ENCODE peak calls at places on chromosomes 7 and 10, in ten cellular contexts. Y, S, U, H, K, G, D, J, V and B are unnamed samples.

GRCh38 chr7:27147211-27148030 is at the start of gene HOXA6:
- DNase-seq in Y (no peak), S (no peak), U (no peak), H (no peak), K (no peak), G (peak; percentile 57), D (no peak), J (no peak), V (no peak), B (no peak)

GRCh38 chr7:32147909-32148308 is 77.7 kb upstream of the PDE1C start:
- DNase-seq in Y (no peak), S (no peak), U (no peak), H (no peak), K (no peak), G (no peak), D (no peak), J (no peak), V (no peak), B (no peak)

GRCh38 chr7:20784311-20785210 is 2.1 kb downstream of the SP8 start:
- DNase-seq in Y (peak; percentile 28), S (no peak), U (no peak), H (no peak), K (peak; percentile 77), G (no peak), D (no peak), J (peak; percentile 68), V (no peak), B (no peak)

GRCh38 chr10:84605802-84606201 is 277.4 kb downstream of the CCSER2 start:
- DNase-seq in Y (peak; percentile 71), S (no peak), U (no peak), H (no peak), K (peak; percentile 36), G (no peak), D (no peak), J (no peak), V (no peak), B (no peak)

GRCh38 chr10:116784651-116785050 is 42.3 kb upstream of the HSPA12A start:
- DNase-seq in Y (no peak), S (no peak), U (no peak), H (no peak), K (no peak), G (no peak), D (no peak), J (no peak), V (no peak), B (no peak)

GRCh38 chr10:61837748-61838055 is 63.8 kb upstream of the ARID5B start:
- DNase-seq in Y (no peak), S (no peak), U (no peak), H (no peak), K (no peak), G (no peak), D (no peak), J (no peak), V (no peak), B (no peak)

GRCh38 chr10:6047326-6047611 is 14.9 kb downstream of the IL2RA start:
- DNase-seq in Y (no peak), S (no peak), U (no peak), H (no peak), K (no peak), G (no peak), D (no peak), J (no peak), V (no peak), B (no peak)

GRCh38 chr7:87564290-87564963 is 36.3 kb downstream of the ABCB1 start:
- DNase-seq in Y (peak; percentile 26), S (peak; percentile 60), U (no peak), H (no peak), K (peak; percentile 17), G (no peak), D (peak; percentile 16), J (peak; percentile 25), V (peak; percentile 9), B (no peak)

GRCh38 chr10:122165914-122166313 is 105.2 kb upstream of the BTBD16 start:
- DNase-seq in Y (no peak), S (no peak), U (no peak), H (no peak), K (no peak), G (no peak), D (no peak), J (no peak), V (no peak), B (no peak)

GRCh38 chr7:76048668-76048988 is 722 bp downstream of the MDH2 start:
- DNase-seq in Y (no peak), S (peak; percentile 62), U (no peak), H (no peak), K (peak; percentile 35), G (no peak), D (no peak), J (peak; percentile 66), V (no peak), B (no peak)

GRCh38 chr7:20312562-20312961 is 18.1 kb upstream of the ITGB8 start:
- DNase-seq in Y (no peak), S (no peak), U (no peak), H (no peak), K (no peak), G (no peak), D (no peak), J (no peak), V (no peak), B (no peak)

GRCh38 chr10:117273980-117274379 is 33.1 kb downstream of the SLC18A2 start:
- DNase-seq in Y (no peak), S (no peak), U (no peak), H (no peak), K (no peak), G (no peak), D (no peak), J (no peak), V (no peak), B (no peak)

DNA sequence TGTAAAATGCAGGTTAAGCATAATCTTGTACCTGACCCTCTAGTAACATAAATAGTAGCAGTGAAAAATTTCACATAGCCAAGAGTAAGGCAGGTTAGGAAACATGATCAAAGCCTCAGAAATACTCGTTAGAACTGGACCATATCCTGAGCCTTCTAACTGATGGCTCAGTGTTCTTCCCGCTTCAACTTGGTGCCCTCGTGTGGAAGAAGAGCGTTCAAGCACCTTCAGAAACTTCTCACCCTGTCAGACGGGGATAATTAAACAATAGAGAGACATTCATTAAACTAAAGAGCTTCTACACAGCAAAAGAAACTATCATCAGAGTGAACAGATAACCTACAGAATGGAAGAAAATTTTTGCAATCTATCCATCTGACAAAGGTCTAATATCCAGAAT is 124.5 kb downstream of the MYOF start:
- DNase-seq in Y (no peak), S (peak; percentile 56), U (no peak), H (no peak), K (peak; percentile 57), G (no peak), D (no peak), J (peak; percentile 39), V (no peak), B (no peak)
- TF ChIP-seq CTCF in Y (peak; percentile 46), S (peak; percentile 59), U (peak; percentile 72), H (peak; percentile 46), K (peak; percentile 62), G (peak; percentile 32), D (peak; percentile 60), J (peak; percentile 36), V (peak; percentile 36), B (peak; percentile 9)

DNA sequence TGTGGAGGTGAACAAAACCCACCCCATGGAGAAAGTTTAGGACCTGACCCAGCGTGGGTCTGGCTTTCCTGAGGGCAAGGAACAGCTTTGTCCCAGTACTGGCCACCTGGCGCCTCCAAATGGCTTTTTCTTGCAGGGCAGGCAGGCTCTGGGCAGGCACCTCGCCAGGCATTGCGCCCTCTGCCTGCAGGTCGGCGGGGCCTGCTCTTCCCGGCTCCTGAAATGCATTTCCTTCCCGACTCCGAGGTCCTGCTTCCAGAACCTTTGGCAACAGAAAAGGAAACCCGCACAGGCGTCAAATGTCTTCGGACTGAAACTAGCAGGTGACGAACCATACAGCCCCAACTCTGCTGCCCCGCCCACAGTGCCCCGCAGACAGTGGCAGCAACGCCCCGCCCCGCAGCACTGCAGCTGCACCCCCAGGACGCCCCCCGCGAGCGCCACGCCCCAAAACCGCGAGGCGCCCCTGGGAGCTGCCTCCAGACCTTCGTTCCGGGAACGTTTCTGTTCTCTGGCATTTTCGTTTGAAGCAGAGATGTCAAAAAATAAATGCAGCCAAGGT is 65.5 kb downstream of the C10orf143 start:
- DNase-seq in Y (no peak), S (no peak), U (no peak), H (no peak), K (peak; percentile 43), G (peak; percentile 4), D (no peak), J (no peak), V (no peak), B (no peak)
- TF ChIP-seq CTCF in Y (no peak), S (no peak), U (no peak), H (no peak), K (no peak), G (no peak), D (no peak), J (no peak), V (no peak), B (no peak)

DNA sequence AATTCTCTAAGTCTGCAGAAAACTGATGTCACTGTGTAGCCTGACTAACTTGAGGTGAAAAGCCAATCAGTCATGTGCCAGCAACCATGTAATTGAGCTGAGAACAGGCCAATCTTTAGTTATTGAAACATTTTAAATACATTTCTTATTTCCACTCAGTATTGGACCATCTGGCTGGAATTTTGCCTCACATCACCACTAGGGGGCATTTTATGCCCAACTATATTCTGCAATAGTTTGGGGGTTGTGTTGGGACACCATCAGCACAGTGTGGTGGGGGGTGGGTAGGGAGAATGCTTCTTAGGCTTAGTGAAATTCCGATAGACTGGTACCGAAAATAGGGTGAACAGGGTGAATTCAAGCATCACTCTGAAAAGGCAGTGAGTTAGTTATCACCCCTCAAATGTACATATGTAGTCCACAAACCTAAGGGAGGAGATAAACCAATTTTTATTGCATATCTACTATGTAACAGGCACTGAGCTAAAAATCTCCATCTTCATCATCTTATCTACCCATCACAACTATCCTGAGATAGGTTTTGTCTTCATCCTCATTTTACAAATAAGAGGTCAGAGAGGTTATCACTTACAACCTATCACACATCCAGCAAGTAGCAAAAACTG is 17.8 kb downstream of the NPSR1 start:
- DNase-seq in Y (peak; percentile 21), S (peak; percentile 37), U (no peak), H (no peak), K (peak; percentile 5), G (no peak), D (no peak), J (peak; percentile 32), V (no peak), B (no peak)
- TF ChIP-seq CTCF in Y (peak; percentile 45), S (peak; percentile 65), U (peak; percentile 67), H (peak; percentile 58), K (peak; percentile 38), G (no peak), D (peak; percentile 62), J (peak; percentile 42), V (no peak), B (peak; percentile 67)

DNA sequence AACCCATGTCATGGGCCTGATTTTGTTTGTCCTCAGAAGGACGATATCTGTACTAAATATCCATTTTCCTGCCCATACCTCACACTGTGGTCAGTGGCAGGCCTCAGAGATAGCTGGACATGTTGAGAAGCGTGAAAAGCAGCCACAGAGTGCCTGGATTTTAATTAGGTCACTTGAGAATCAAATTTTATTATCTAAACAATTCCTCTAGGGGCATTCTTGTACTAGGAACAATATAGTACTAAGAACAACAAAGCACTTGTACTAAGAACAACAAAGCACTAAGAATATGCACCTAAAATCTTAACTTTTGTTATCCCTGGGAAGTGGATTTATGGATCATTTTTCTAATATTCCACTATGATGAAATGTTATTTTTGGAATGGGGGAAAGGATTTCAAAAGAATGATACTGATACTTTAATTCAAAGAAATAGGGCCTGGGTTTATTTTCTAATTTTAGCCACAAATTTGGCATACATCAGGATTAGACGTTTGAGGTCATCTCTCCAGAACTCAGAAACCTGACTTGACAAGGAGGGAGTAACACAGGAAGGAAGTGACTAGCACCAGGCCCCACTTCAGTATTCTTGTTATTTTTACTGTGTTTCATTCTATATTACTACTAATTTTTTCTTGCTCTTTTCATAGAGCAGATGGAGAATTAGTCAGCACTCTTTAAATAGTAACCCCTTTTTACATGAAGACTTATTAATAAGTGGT is 112.2 kb downstream of the EXOC4 start:
- DNase-seq in Y (peak; percentile 23), S (no peak), U (peak; percentile 23), H (no peak), K (no peak), G (no peak), D (no peak), J (no peak), V (no peak), B (no peak)
- TF ChIP-seq CTCF in Y (no peak), S (no peak), U (no peak), H (peak; percentile 9), K (no peak), G (no peak), D (no peak), J (no peak), V (no peak), B (peak; percentile 15)